ENCODE peak calls at places on chromosomes 4 and X, in nine cellular contexts. N, W, L, A, B, Y, V, K and R are unnamed samples. For H3K4me1, the result is how much of the 10 kb centered on the place peaks cover.

GRCh38 chr4:178953447-178954120 is 1511.3 kb upstream of the AGA start:
- DNase-seq in A (no peak), L (no peak), Y (no peak), N (no peak), V (no peak), W (no peak), B (no peak), K (no peak), R (no peak)

GRCh38 chrX:147953976-147954375 is 27.2 kb upstream of the FMR1NB start:
- DNase-seq in A (no peak), L (peak), Y (no peak), K (peak), N (no peak), W (no peak), V (peak), B (no peak), R (no peak)

GRCh38 chr4:41009411-41009810 is 204.9 kb downstream of the APBB2 start:
- DNase-seq in B (no peak), A (peak), N (no peak), L (no peak), Y (no peak), K (no peak), V (no peak), W (no peak), R (no peak)

GRCh38 chrX:5163663-5164062 is 1065.0 kb downstream of the NLGN4X start:
- DNase-seq in B (no peak), V (no peak), K (no peak), Y (no peak), W (no peak), L (no peak), A (no peak), N (no peak), R (no peak)

GRCh38 chrX:123169247-123169901 is 14.7 kb upstream of the GRIA3 start:
- DNase-seq in N (no peak), V (no peak), Y (no peak), W (no peak), L (no peak), B (no peak), K (no peak), A (no peak), R (no peak)

GRCh38 chrX:72021975-72022374 is 109.7 kb downstream of the RTL5 start:
- DNase-seq in V (no peak), Y (no peak), N (no peak), A (no peak), W (peak), B (peak), K (no peak), L (no peak), R (no peak)

GRCh38 chr4:185755451-185755850 is 56.5 kb downstream of the SORBS2 start:
- DNase-seq in Y (no peak), N (no peak), B (peak), L (no peak), V (no peak), A (no peak), W (no peak), K (no peak), R (no peak)

GRCh38 chr4:169335331-169335730 is 64.6 kb upstream of the SH3RF1 start:
- DNase-seq in B (no peak), A (peak), Y (no peak), V (no peak), W (no peak), L (no peak), K (no peak), N (no peak), R (no peak)

GRCh38 chr4:77240469-77241066 is 83.6 kb downstream of the CCNG2 start:
- DNase-seq in W (peak), Y (no peak), V (peak), K (no peak), L (peak), N (no peak), B (no peak), A (peak), R (peak)

GRCh38 chrX:68462197-68462596 is 28.9 kb upstream of the OPHN1 start:
- DNase-seq in W (no peak), N (no peak), K (no peak), L (no peak), V (no peak), B (no peak), A (peak), Y (no peak), R (no peak)

GRCh38 chrX:20521245-20521644 is 254.5 kb upstream of the RPS6KA3 start:
- DNase-seq in L (no peak), N (no peak), B (no peak), A (peak), K (no peak), Y (no peak), V (no peak), W (no peak), R (no peak)

GRCh38 chrX:21438792-21439191 is 64.6 kb downstream of the CNKSR2 start:
- DNase-seq in K (no peak), B (no peak), N (no peak), L (no peak), Y (no peak), W (no peak), V (no peak), A (no peak), R (no peak)

GRCh38 chrX:154348114-154348531 is 26.3 kb downstream of the FLNA start:
- DNase-seq in A (no peak), N (no peak), L (peak), V (no peak), K (peak), W (peak), B (no peak), Y (no peak), R (no peak)

GRCh38 chrX:155068165-155068564 is 2.8 kb downstream of the CMC4 start:
- DNase-seq in A (peak), Y (no peak), B (no peak), W (peak), V (no peak), N (no peak), L (no peak), K (no peak), R (no peak)

GRCh38 chr4:6272863-6273660 is 3.4 kb downstream of the WFS1 start:
- DNase-seq in Y (no peak), B (no peak), K (peak), L (no peak), A (peak), N (no peak), V (no peak), W (peak), R (no peak)

GRCh38 chrX:150226223-150226965 is 136.7 kb upstream of the MAMLD1 start:
- DNase-seq in Y (no peak), V (no peak), L (no peak), W (no peak), A (no peak), B (peak), N (no peak), K (no peak), R (no peak)

GRCh38 chrX:148133099-148133725 is 152.1 kb downstream of the FMR1NB start:
- DNase-seq in Y (no peak), L (no peak), B (no peak), V (no peak), N (no peak), W (no peak), A (no peak), K (no peak), R (no peak)

GRCh38 chr4:1574601-1575417 is 109.3 kb downstream of the FAM53A start:
- DNase-seq in A (no peak), V (no peak), N (no peak), W (peak), B (no peak), Y (no peak), L (peak), K (no peak), R (no peak)

GRCh38 chrX:9928083-9928482 is 39.1 kb upstream of the CLDN34 start:
- DNase-seq in L (no peak), A (peak), B (no peak), V (no peak), Y (no peak), K (no peak), W (no peak), N (no peak), R (no peak)

GRCh38 chr4:160319221-160319867 is 1216.5 kb downstream of the RAPGEF2 start:
- DNase-seq in N (no peak), B (no peak), W (no peak), L (no peak), Y (no peak), K (no peak), A (no peak), V (no peak), R (no peak)

GRCh38 chrX:54357414-54358377 is at the start of gene WNK3:
- DNase-seq in L (peak), K (peak), A (peak), N (peak), V (peak), Y (peak), B (peak), W (peak), R (peak)

GRCh38 chr4:8507251-8507570 is 66.6 kb downstream of the TRMT44 start:
- DNase-seq in N (no peak), V (no peak), A (no peak), W (no peak), Y (no peak), K (no peak), L (no peak), B (no peak), R (no peak)

GRCh38 chr4:118589471-118590055 is 95.6 kb upstream of the METTL14 start:
- DNase-seq in W (no peak), A (no peak), Y (no peak), B (no peak), L (no peak), K (no peak), N (no peak), V (no peak), R (no peak)

DNA sequence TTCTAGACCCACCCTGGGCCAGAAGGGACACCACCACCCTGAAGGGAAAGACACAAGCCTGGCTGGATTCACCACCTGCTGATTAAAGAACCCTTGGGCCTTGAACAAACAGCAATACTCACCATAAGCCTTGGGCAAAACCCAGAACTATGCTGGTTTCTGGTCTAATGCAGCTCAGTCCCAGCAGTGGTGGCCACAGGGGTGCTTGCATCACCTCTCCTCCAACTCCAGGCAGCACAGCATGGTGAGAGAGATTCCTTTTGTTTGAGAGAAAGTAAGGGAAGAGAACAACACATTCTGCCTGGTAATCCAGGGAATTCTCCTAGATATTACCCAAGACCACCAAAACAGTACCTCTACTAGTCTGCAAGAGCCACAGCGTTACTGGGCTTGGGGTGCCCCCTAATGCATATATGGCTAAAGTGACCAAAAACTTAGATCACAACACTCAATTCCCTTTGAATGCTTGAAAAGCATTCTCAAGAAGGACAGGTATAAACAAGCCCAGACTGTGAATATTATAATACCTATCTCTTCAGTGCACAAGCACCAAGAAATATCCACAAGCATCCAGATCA is 25.7 kb downstream of the RNF128 start:
- DNase-seq in Y (no peak), V (no peak), A (peak), N (no peak), B (no peak), K (no peak), L (no peak), W (no peak), R (no peak)
- TF ChIP-seq CTCF in Y (no peak), V (no peak), A (peak), N (no peak), B (no peak), K (no peak), L (no peak), W (no peak), R (no peak)

DNA sequence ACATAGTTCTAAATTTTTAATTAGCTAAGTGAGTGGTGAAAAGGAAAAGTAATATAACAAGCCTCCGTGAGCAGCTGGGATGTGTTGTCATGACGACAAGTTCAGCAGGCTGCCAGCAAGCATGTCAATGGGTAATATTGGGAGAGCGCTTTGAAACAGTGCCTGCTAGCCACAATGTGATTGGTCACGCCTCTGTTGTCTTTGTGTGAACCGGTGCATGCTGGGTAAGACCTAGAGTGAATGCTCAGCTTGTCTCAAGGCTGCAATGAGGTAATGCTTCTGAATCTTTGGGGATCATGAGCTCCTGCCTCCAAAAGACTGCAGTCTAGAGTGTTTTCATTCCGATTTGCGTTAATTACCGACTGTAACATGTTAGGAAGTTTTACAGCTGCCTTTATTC is 54.9 kb downstream of the STOX2 start:
- DNase-seq in L (peak), V (peak), B (no peak), Y (peak), N (no peak), A (peak), W (no peak), K (peak), R (no peak)
- H3K4me1 ChIP-seq in L (under half), V (under half), B (under half), Y (under half), N (under half), A (under half), W (under half), K (under half), R (under half)

GRCh38 chr4:165191814-165192499 is 15.4 kb upstream of the KLHL2 start:
- DNase-seq in B (no peak), K (no peak), V (no peak), Y (no peak), A (no peak), L (no peak), N (no peak), W (no peak), R (no peak)

GRCh38 chr4:165191253-165191652 is 16.1 kb upstream of the KLHL2 start:
- DNase-seq in L (no peak), A (no peak), Y (no peak), V (no peak), K (no peak), B (no peak), W (no peak), N (no peak), R (no peak)

GRCh38 chr4:165192500-165192898 is 14.9 kb upstream of the KLHL2 start:
- DNase-seq in N (no peak), L (no peak), V (no peak), Y (no peak), B (no peak), K (no peak), W (no peak), A (no peak), R (no peak)

GRCh38 chr4:165194368-165194767 is 13.0 kb upstream of the KLHL2 start:
- DNase-seq in N (no peak), L (no peak), K (no peak), W (no peak), B (no peak), V (no peak), Y (no peak), A (no peak), R (no peak)

DNA sequence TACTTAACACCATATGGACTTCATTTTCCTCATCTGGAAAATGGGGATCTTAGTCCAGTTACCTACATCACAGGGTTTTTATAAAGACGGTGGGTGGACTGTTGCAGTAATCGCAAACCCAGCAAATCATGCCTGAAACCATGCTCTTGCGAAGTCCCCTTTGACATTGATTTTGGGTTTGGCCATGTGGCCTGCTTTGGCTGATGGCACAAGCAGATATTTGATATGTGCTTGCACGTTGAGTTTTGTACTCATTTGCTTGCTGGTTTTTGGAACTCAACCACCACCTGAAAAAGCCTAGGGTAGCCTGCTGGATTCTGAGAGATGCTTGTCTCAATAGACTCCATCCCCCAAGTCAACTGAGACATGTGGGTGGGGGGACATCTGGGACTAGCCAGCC is 14.4 kb upstream of the KLHL2 start:
- DNase-seq in W (no peak), N (no peak), B (no peak), L (no peak), Y (no peak), V (no peak), A (no peak), K (no peak), R (no peak)
- H3K4me3 ChIP-seq in W (no peak), N (no peak), B (no peak), L (no peak), Y (no peak), V (no peak), A (no peak), K (no peak), R (no peak)

GRCh38 chrX:40663880-40664630 is 16.7 kb upstream of the CXorf38 start:
- DNase-seq in Y (no peak), N (no peak), B (no peak), A (peak), V (peak), W (no peak), L (no peak), K (no peak), R (no peak)
- TF ChIP-seq CTCF in Y (no peak), N (no peak), B (peak), A (peak), V (no peak), W (no peak), L (no peak), K (no peak), R (peak)

GRCh38 chr4:88814043-88814617 is 116.5 kb upstream of the NAP1L5 start:
- DNase-seq in N (no peak), V (peak), K (no peak), L (no peak), Y (no peak), W (no peak), B (no peak), A (no peak), R (no peak)
- H3K4me1 ChIP-seq in N (under half), V (under half), K (under half), L (under half), Y (under half), W (under half), B (under half), A (under half), R (under half)

DNA sequence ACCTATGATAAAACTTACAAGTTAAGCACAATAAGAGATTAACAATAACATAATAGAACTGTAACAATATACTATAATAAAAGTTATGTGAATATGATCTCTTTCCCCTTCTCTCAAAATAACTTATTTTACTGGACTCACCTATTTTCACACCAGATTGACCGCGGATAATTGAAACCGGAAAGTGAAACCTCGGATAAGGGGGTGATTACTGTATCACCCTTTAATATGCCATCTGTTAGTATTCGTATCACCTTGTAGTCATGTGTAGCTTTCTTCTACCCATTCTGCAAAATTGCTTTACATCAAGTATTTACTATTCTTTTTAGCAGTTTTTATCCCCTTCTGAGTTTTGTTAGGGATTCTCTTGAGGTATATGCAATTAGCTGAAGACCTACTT is 1.8 kb downstream of the SPCS3 start:
- DNase-seq in A (no peak), K (no peak), N (no peak), Y (no peak), V (no peak), W (no peak), B (no peak), L (no peak), R (no peak)
- H3K4me3 ChIP-seq in A (peak), K (peak), N (peak), Y (peak), V (no peak), W (peak), B (peak), L (peak), R (peak)